ENCODE peak calls at places on chromosomes 3 and 15, in nine cellular contexts. V is lower lobe of right lung, W is iPS DF 6.9, A is cardiac muscle cell, Y is MM.1S, E is H7, D is mesenchymal stem cell, P is fibroblast of lung, B is hepatocyte. Z is an unnamed sample. For H3K36me3, the result is how much of the 10 kb centered on the place peaks cover.

GRCh38 chr3:127734754-127735473 is 62.2 kb downstream of the ABTB1 start:
- DNase-seq in D (peak), A (no peak), P (peak), V (no peak), W (no peak), B (peak), Y (peak), E (no peak), Z (no peak)

GRCh38 chr3:45508659-45509037 is 85.9 kb upstream of the LIMD1 start:
- DNase-seq in B (no peak), W (no peak), Y (no peak), E (no peak), P (no peak), V (no peak), D (no peak), A (no peak), Z (no peak)

GRCh38 chr3:136171097-136171542 is 25.0 kb downstream of the MSL2 start:
- DNase-seq in B (no peak), V (no peak), E (no peak), P (peak), D (no peak), W (no peak), Y (no peak), A (no peak), Z (no peak)

GRCh38 chr3:192170659-192171058 is 556.7 kb downstream of the FGF12 start:
- DNase-seq in E (no peak), W (no peak), B (no peak), P (peak), Y (no peak), D (no peak), V (no peak), A (no peak), Z (no peak)

GRCh38 chr3:56930706-56931105 is 129.0 kb upstream of the ARHGEF3 start:
- DNase-seq in E (no peak), D (no peak), V (no peak), P (peak), W (no peak), Y (no peak), A (no peak), B (no peak), Z (no peak)

GRCh38 chr15:95068847-95069518 is 837.6 kb downstream of the MCTP2 start:
- DNase-seq in A (no peak), P (no peak), B (no peak), D (no peak), V (no peak), W (no peak), E (no peak), Y (no peak), Z (no peak)

GRCh38 chr3:110381992-110382391 is 689.6 kb upstream of the NECTIN3 start:
- DNase-seq in D (no peak), E (no peak), V (no peak), P (no peak), W (no peak), B (no peak), A (no peak), Y (no peak), Z (no peak)

GRCh38 chr15:51121118-51121517 is 26.4 kb upstream of the TNFAIP8L3 start:
- DNase-seq in Y (no peak), W (no peak), V (no peak), B (peak), D (peak), A (no peak), P (peak), E (no peak), Z (no peak)

GRCh38 chr15:52789008-52789600 is 1.0 kb downstream of the ONECUT1 start:
- DNase-seq in E (peak), P (no peak), Y (no peak), A (no peak), W (no peak), V (no peak), B (no peak), D (no peak), Z (no peak)

GRCh38 chr15:92527197-92527596 is 128.4 kb downstream of the FAM174B start:
- DNase-seq in D (no peak), A (no peak), P (no peak), Y (no peak), B (peak), E (no peak), V (no peak), W (no peak), Z (no peak)

GRCh38 chr15:90340345-90340744 is 11.7 kb upstream of the ZNF774 start:
- DNase-seq in V (no peak), D (no peak), E (peak), Y (peak), W (no peak), A (no peak), B (peak), P (no peak), Z (no peak)

GRCh38 chr3:153880493-153880892 is 240.7 kb upstream of the ARHGEF26 start:
- DNase-seq in V (no peak), A (no peak), P (no peak), B (no peak), W (no peak), D (no peak), Y (no peak), E (no peak), Z (no peak)

GRCh38 chr3:39208463-39209055 is 16.2 kb upstream of the XIRP1 start:
- DNase-seq in B (peak), A (peak), V (peak), W (peak), Y (peak), E (peak), D (peak), P (peak), Z (peak)

GRCh38 chr3:174122411-174122810 is 724.9 kb downstream of the NLGN1 start:
- DNase-seq in P (no peak), D (no peak), W (no peak), E (no peak), Y (no peak), B (no peak), A (no peak), V (no peak), Z (no peak)

GRCh38 chr3:119643094-119643493 is 17.3 kb downstream of the POPDC2 start:
- DNase-seq in P (peak), Y (peak), W (no peak), A (no peak), V (no peak), E (no peak), B (no peak), D (peak), Z (no peak)

GRCh38 chr3:49602877-49603411 is 48.7 kb downstream of the BSN start:
- DNase-seq in V (no peak), Y (no peak), W (no peak), E (no peak), D (no peak), P (no peak), A (no peak), B (no peak), Z (no peak)

GRCh38 chr3:99503350-99503749 is 135.0 kb upstream of the COL8A1 start:
- DNase-seq in Y (no peak), W (no peak), B (peak), P (peak), E (no peak), V (no peak), A (no peak), D (peak), Z (no peak)

GRCh38 chr15:65409284-65409631 is 13.5 kb downstream of the IGDCC4 start:
- DNase-seq in A (no peak), W (no peak), B (no peak), P (peak), E (no peak), D (peak), V (no peak), Y (no peak), Z (no peak)

GRCh38 chr3:139838269-139838957 is 96.6 kb upstream of the CLSTN2 start:
- DNase-seq in B (no peak), A (no peak), W (no peak), E (peak), V (no peak), P (no peak), D (no peak), Y (no peak), Z (no peak)

GRCh38 chr3:50155491-50155878 is 361 bp downstream of the SEMA3F start:
- DNase-seq in V (no peak), A (no peak), B (no peak), D (no peak), Y (no peak), W (no peak), E (no peak), P (no peak), Z (no peak)

GRCh38 chr3:172272699-172273098 is 175.6 kb downstream of the GHSR start:
- DNase-seq in V (no peak), P (no peak), A (no peak), B (no peak), E (no peak), Y (no peak), W (no peak), D (peak), Z (no peak)

GRCh38 chr15:75446146-75446545 is 5.3 kb downstream of the SIN3A start:
- DNase-seq in Y (no peak), V (no peak), B (no peak), P (no peak), E (no peak), D (no peak), W (no peak), A (no peak), Z (no peak)

GRCh38 chr3:32817561-32818430 is at the start of gene TRIM71:
- DNase-seq in D (peak), B (peak), P (no peak), Y (no peak), W (no peak), E (peak), A (peak), V (no peak), Z (no peak)

GRCh38 chr15:32651229-32651837 is 9.8 kb downstream of the SCG5 start:
- DNase-seq in A (peak), B (peak), P (peak), W (peak), Y (peak), V (peak), D (peak), E (peak), Z (peak)

GRCh38 chr3:107710851-107711250 is 188.1 kb downstream of the BBX start:
- DNase-seq in B (peak), P (peak), V (peak), D (peak), Y (no peak), A (no peak), W (no peak), E (peak), Z (no peak)

GRCh38 chr15:49815937-49816336 is 195.1 kb downstream of the DTWD1 start:
- DNase-seq in V (no peak), Y (peak), P (peak), B (peak), A (no peak), E (no peak), W (no peak), D (peak), Z (no peak)

GRCh38 chr15:89088605-89089315 is 504 bp downstream of the ABHD2 start:
- DNase-seq in V (peak), W (no peak), A (peak), E (peak), D (peak), B (peak), P (peak), Y (peak), Z (no peak)

GRCh38 chr15:80059786-80060489 is 462 bp downstream of the ZFAND6 start:
- DNase-seq in V (peak), D (peak), B (peak), E (peak), P (peak), A (peak), W (no peak), Y (peak), Z (peak)

GRCh38 chr3:12483872-12484197 is 445 bp upstream of the TSEN2 start:
- DNase-seq in E (no peak), W (no peak), P (no peak), D (no peak), V (peak), A (no peak), Y (no peak), B (peak), Z (no peak)

GRCh38 chr3:65558821-65559220 is 479.9 kb downstream of the MAGI1 start:
- DNase-seq in A (no peak), P (no peak), E (no peak), B (no peak), W (no peak), D (no peak), V (no peak), Y (no peak), Z (no peak)

DNA sequence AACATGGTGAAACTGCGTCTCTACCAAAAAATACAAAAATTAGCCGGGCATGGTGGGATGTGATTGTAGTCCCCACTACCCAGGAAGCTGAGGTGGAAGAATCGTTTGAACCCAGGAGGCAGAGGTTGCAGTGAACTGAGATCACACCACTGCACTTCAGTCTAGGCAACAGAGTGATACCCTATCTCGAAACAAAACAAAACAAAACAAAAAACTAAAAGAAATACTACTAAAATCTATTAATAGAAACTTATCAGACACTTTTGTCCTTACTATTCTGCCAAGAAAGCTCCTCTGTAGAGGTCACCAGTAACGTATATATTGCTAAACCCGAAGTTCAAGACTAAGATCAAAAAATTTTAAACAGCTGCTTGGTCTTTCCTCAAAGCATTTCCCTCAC is 67.1 kb downstream of the SMARCC1 start:
- DNase-seq in Y (no peak), P (no peak), B (no peak), E (no peak), W (no peak), V (no peak), A (no peak), D (no peak), Z (no peak)
- H3K36me3 ChIP-seq in Y (under half), P (under half), B (under half), E (under half), W (under half), V (half or more), A (half or more), D (half or more), Z (under half)

GRCh38 chr15:43872416-43873020 is 45.7 kb downstream of the WDR76 start:
- DNase-seq in V (no peak), A (peak), B (peak), Y (peak), D (peak), W (peak), P (peak), E (peak), Z (no peak)
- H3K36me3 ChIP-seq in V (under half), A (under half), B (under half), Y (under half), D (under half), W (under half), P (under half), E (under half), Z (under half)

DNA sequence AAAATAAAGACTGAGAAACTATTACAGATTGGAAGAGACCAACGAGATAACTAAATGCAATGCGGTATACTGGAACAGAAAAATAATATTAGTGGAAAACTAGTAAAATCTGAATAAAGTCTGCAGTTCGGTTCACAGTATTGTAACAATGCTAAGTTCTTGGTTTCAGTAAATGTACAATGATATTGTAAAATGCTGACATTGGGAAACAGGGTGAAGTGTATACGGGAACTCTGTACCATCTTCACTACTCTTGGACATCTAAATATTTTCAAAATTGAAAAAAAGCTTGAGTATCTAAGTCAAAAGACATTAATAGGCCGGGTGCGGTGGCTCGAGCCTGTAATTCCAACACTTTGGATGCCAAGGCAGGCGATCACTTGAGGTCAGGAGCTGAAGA is 120.9 kb upstream of the KCNMB2 start:
- DNase-seq in W (no peak), E (no peak), Y (no peak), V (no peak), A (no peak), D (no peak), P (no peak), B (no peak), Z (no peak)
- H3K36me3 ChIP-seq in W (under half), E (under half), Y (under half), V (under half), A (under half), D (under half), P (under half), B (under half), Z (under half)

GRCh38 chr3:15229262-15229661 is 23.2 kb downstream of the CAPN7 start:
- DNase-seq in P (no peak), B (no peak), V (no peak), A (no peak), E (no peak), D (no peak), W (no peak), Y (no peak), Z (no peak)
- H3K36me3 ChIP-seq in P (under half), B (under half), V (half or more), A (half or more), E (under half), D (half or more), W (under half), Y (under half), Z (half or more)

GRCh38 chr15:78541744-78542034 is 1.4 kb downstream of the PSMA4 start:
- DNase-seq in V (no peak), A (no peak), B (no peak), E (no peak), P (no peak), Y (no peak), D (no peak), W (no peak), Z (no peak)

GRCh38 chr15:78540955-78541743 is 905 bp downstream of the PSMA4 start:
- DNase-seq in Y (no peak), P (no peak), D (peak), A (no peak), E (peak), V (no peak), W (no peak), B (no peak), Z (no peak)

GRCh38 chr15:78538358-78538757 is 1.9 kb upstream of the PSMA4 start:
- DNase-seq in Y (no peak), D (no peak), E (no peak), B (no peak), P (no peak), A (no peak), W (no peak), V (no peak), Z (no peak)

GRCh38 chr15:78540135-78540954 is at the start of gene PSMA4:
- DNase-seq in B (peak), P (peak), E (peak), W (peak), V (peak), Y (peak), A (peak), D (peak), Z (peak)

GRCh38 chr15:78542647-78543046 is 2.4 kb downstream of the PSMA4 start:
- DNase-seq in P (no peak), Y (no peak), B (no peak), V (no peak), A (no peak), W (no peak), D (no peak), E (no peak), Z (no peak)
- H3K36me3 ChIP-seq in P (under half), Y (under half), B (under half), V (half or more), A (under half), W (under half), D (half or more), E (under half), Z (under half)

DNA sequence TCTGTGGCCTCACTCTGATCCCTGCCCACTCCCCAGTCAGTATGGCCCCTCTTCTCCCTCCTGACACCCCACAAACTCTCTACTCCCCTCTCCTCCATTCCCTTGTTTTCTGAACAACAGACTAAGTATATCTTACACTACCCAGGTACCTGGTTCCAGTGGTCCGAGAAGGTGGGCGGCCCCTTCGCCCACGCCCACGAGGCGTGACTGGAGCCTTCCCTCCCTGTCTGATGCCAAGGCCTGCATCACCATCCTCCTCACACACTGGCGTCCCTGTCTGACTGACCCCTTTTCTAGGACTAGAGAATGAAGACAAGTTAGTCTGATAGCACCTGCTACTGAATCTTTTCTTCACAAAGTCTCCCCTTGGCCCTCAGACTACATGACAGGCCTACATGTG is 50.0 kb downstream of the TUBGCP4 start:
- DNase-seq in P (no peak), V (no peak), D (no peak), W (no peak), E (no peak), Y (no peak), B (no peak), A (no peak), Z (no peak)
- H3K36me3 ChIP-seq in P (under half), V (half or more), D (half or more), W (under half), E (under half), Y (under half), B (under half), A (half or more), Z (under half)

DNA sequence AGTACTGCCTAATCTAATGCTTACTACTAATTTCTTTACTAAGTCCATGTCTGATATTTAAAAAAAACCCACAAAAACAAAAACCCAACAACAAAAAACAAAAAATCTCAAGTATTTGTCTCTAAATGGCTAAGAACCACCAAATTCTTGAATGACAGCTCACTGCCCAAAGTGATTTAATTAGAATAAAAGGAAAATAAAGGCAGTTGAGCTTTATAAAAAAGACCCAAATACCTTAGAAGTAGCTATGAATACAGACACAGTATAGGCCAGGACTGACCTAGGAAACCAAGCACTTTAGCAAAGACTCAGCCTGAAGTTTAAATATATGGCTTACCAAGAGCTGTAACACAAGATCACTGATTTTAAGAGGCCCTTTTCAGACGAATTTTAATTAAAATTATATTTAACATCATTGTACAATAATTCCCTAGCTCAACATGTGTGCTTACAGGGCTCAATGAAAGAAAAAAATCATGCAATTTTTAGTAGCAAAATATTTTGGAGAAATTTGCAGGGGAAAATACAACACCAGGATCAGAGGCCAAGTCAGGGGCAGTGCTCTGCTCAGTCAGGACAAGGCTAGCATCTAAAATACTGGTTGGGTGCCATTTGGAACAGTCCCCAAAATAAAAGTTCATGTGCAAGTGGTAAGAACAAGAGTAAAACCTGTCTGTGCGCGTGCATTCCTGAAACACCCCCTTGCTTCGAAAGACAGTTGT is 24.8 kb downstream of the UQCC5 start:
- DNase-seq in W (no peak), V (no peak), B (no peak), P (peak), E (no peak), Y (no peak), A (no peak), D (no peak), Z (no peak)
- H3K36me3 ChIP-seq in W (under half), V (half or more), B (under half), P (under half), E (under half), Y (under half), A (half or more), D (half or more), Z (half or more)

Z was measured in naive thymus-derived CD4-positive, alpha-beta T cell.